ENCODE peak calls at places on chromosomes 3 and 15, in six cellular contexts. M, F, T, L, W and R are unnamed samples.

GRCh38 chr3:195696632-195697278 is 24.0 kb upstream of the MUC20 start:
- ATAC-seq in L (peak), M (peak), F (no peak), T (no peak), W (no peak), R (peak)

GRCh38 chr3:50502225-50502583 is 1.2 kb downstream of the CACNA2D2 start:
- ATAC-seq in F (no peak), T (no peak), M (no peak), W (no peak), L (no peak), R (no peak)

GRCh38 chr15:64703632-64703959 is 71.8 kb downstream of the RBPMS2 start:
- ATAC-seq in T (no peak), M (no peak), W (no peak), F (no peak), L (peak), R (no peak)

GRCh38 chr15:93166675-93167074 is 77.7 kb upstream of the RGMA start:
- ATAC-seq in L (no peak), F (no peak), W (no peak), T (no peak), M (no peak), R (no peak)

GRCh38 chr15:84909029-84909428 is 24.6 kb downstream of the SLC28A1 start:
- ATAC-seq in M (no peak), T (no peak), W (no peak), F (no peak), L (no peak), R (no peak)

GRCh38 chr3:10783360-10784346 is 32.4 kb upstream of the SLC6A11 start:
- ATAC-seq in M (peak), W (peak), F (peak), T (no peak), L (no peak), R (no peak)

GRCh38 chr15:58249646-58250312 is 111.6 kb downstream of the AQP9 start:
- ATAC-seq in L (no peak), W (no peak), F (no peak), M (no peak), T (peak), R (no peak)

GRCh38 chr15:35166730-35167359 is 81.8 kb upstream of the NANOGP8 start:
- ATAC-seq in L (no peak), T (no peak), W (no peak), F (no peak), M (no peak), R (no peak)

GRCh38 chr15:77836116-77836798 is 203.5 kb upstream of the LINGO1 start:
- ATAC-seq in M (no peak), L (no peak), F (no peak), T (no peak), W (peak), R (no peak)